ENCODE peak calls at places on chromosomes 3 and 15, in ten cellular contexts. S is mucosa of descending colon; Q is activated T-helper 17 cell treated with anti-CD3 and anti-CD28 coated beads, Interleukin-2, amount 50 U/mL, for 72 hours; O is stimulated activated effector memory CD8-positive, alpha-beta T cell treated with anti-CD3 and anti-CD28 coated beads, Interleukin-12 subunit alpha, Interleukin-12 subunit beta, amount 100 ng/mL, for 72 hours; R is left cardiac atrium; A is Panc1; W is left ventricle myocardium superior; T is stimulated activated naive CD8-positive, alpha-beta T cell treated with anti-CD3 and anti-CD28 coated beads, Interleukin-15, amount 100 ng/mL, for 72 hours; K is activated CD4-positive, CD25-positive, alpha-beta regulatory T cell treated with anti-CD3 and anti-CD28 coated beads, Interleukin-2, amount 50 U/mL, for 24 hours; H is activated naive CD8-positive, alpha-beta T cell treated with anti-CD3 and anti-CD28 coated beads, Interleukin-2, amount 50 U/mL, for 24 hours. P is an unnamed sample.
A peak's percentile ranks its signal among the peaks of the same experiment; 100 is the strongest.

GRCh38 chr15:95319242-95319641 is 1011.3 kb upstream of the NR2F2 start:
- ATAC-seq in S (no peak), Q (no peak), O (no peak), R (no peak), A (no peak), W (no peak), T (no peak), K (no peak), H (no peak), P (no peak)

GRCh38 chr15:101583284-101583683 is 68.9 kb downstream of the TM2D3 start:
- ATAC-seq in S (no peak), Q (no peak), O (no peak), R (no peak), A (no peak), W (no peak), T (no peak), K (no peak), H (no peak), P (no peak)

GRCh38 chr15:40389824-40390595 is 7.5 kb downstream of the KNSTRN start:
- ATAC-seq in S (no peak), Q (no peak), O (no peak), R (no peak), A (no peak), W (no peak), T (no peak), K (no peak), H (no peak), P (no peak)

GRCh38 chr15:76161153-76162049 is 101.6 kb downstream of the TMEM266 start:
- ATAC-seq in S (peak; percentile 12), Q (no peak), O (peak; percentile 14), R (no peak), A (peak; percentile 7), W (no peak), T (peak; percentile 34), K (no peak), H (no peak), P (no peak)

GRCh38 chr15:70936326-70936725 is 43.7 kb downstream of the LRRC49 start:
- ATAC-seq in S (no peak), Q (no peak), O (no peak), R (peak; percentile 27), A (no peak), W (peak; percentile 82), T (no peak), K (no peak), H (no peak), P (no peak)

GRCh38 chr3:55402886-55403605 is 84.1 kb downstream of the WNT5A start:
- ATAC-seq in S (peak; percentile 79), Q (no peak), O (no peak), R (no peak), A (no peak), W (no peak), T (no peak), K (no peak), H (no peak), P (no peak)

GRCh38 chr3:143142354-143142753 is 22.8 kb downstream of the CHST2 start:
- ATAC-seq in S (no peak), Q (no peak), O (no peak), R (no peak), A (no peak), W (no peak), T (no peak), K (no peak), H (no peak), P (no peak)

GRCh38 chr3:71492969-71493368 is 90.6 kb downstream of the FOXP1 start:
- ATAC-seq in S (no peak), Q (peak; percentile 48), O (peak; percentile 50), R (no peak), A (no peak), W (no peak), T (peak; percentile 50), K (no peak), H (no peak), P (no peak)

GRCh38 chr15:29789871-29790270 is 32.4 kb downstream of the TJP1 start:
- ATAC-seq in S (no peak), Q (no peak), O (no peak), R (peak; percentile 45), A (no peak), W (peak; percentile 79), T (no peak), K (no peak), H (no peak), P (no peak)

GRCh38 chr3:36823806-36824205 is 59.5 kb upstream of the DCLK3 start:
- ATAC-seq in S (no peak), Q (no peak), O (no peak), R (no peak), A (no peak), W (no peak), T (no peak), K (no peak), H (no peak), P (no peak)

GRCh38 chr3:21260507-21260906 is 490.5 kb downstream of the ZNF385D start:
- ATAC-seq in S (no peak), Q (no peak), O (no peak), R (no peak), A (no peak), W (no peak), T (no peak), K (no peak), H (no peak), P (no peak)

P was measured in gastroesophageal sphincter.